ENCODE peak calls at places on chromosomes 1 and 21, in six cellular contexts. E is HCT116, I is lower lobe of right lung, O is esophagus squamous epithelium, N is fibroblast of lung, Y is testis. V is an unnamed sample.

GRCh38 chr1:47432071-47433036 is 5.5 kb upstream of the FOXD2 start:
- DNase-seq in E (no peak), I (peak; percentile 68), O (no peak), N (peak; percentile 56), Y (peak; percentile 92), V (peak; percentile 77)

GRCh38 chr1:87878873-87879272 is 550.2 kb downstream of the LMO4 start:
- DNase-seq in E (no peak), I (no peak), O (no peak), N (no peak), Y (no peak), V (no peak)

GRCh38 chr1:45493116-45493697 is 2.2 kb upstream of the TESK2 start:
- DNase-seq in E (peak; percentile 43), I (no peak), O (no peak), N (peak; percentile 38), Y (peak; percentile 74), V (peak; percentile 53)

GRCh38 chr1:15709226-15709625 is 25.1 kb downstream of the PLEKHM2 start:
- DNase-seq in E (no peak), I (no peak), O (no peak), N (no peak), Y (no peak), V (no peak)

GRCh38 chr21:45577806-45578801 is 35.9 kb upstream of the SLC19A1 start:
- DNase-seq in E (no peak), I (peak; percentile 72), O (no peak), N (no peak), Y (no peak), V (peak; percentile 62)

GRCh38 chr1:190328361-190328760 is 149.3 kb downstream of the BRINP3 start:
- DNase-seq in E (no peak), I (no peak), O (no peak), N (peak; percentile 44), Y (no peak), V (no peak)

GRCh38 chr1:78113156-78113916 is 67.6 kb downstream of the GIPC2 start:
- DNase-seq in E (no peak), I (no peak), O (no peak), N (no peak), Y (no peak), V (peak; percentile 89)

GRCh38 chr1:210496063-210496462 is 167.4 kb downstream of the HHAT start:
- DNase-seq in E (no peak), I (no peak), O (no peak), N (peak; percentile 94), Y (peak; percentile 80), V (no peak)

GRCh38 chr1:85278853-85279314 is 2.5 kb upstream of the BCL10 start:
- DNase-seq in E (peak; percentile 87), I (no peak), O (no peak), N (peak; percentile 96), Y (peak; percentile 49), V (no peak)

GRCh38 chr1:218426343-218426657 is 81.2 kb downstream of the TGFB2 start:
- DNase-seq in E (no peak), I (no peak), O (no peak), N (peak; percentile 67), Y (no peak), V (peak; percentile 19)

GRCh38 chr1:41994195-41994894 is 75.6 kb upstream of the HIVEP3 start:
- DNase-seq in E (no peak), I (no peak), O (no peak), N (no peak), Y (no peak), V (no peak)
- H3K9me3 ChIP-seq in E (no peaks in the 10 kb centered on the region), I (no peaks in the 10 kb centered on the region), O (no peaks in the 10 kb centered on the region), N (no peaks in the 10 kb centered on the region), Y (no peaks in the 10 kb centered on the region), V (no peaks in the 10 kb centered on the region)

DNA sequence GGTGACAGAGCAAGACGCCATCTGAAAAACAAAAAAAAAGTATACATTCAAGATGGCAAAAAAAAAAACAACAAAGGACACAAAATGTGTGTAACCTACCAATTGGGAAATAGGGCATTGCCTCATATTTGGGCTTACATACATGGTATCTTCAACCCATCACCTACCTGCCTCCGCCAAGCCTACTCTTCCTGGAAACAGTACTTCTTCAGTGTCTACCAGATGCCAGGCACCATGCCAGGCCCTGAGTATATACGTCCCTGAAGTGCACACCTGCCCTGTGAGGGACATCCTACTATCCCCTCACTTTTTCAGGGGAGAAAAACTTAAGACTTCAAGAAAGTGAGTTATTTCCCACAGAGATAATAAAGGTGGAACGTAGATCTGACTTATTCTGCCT is 160.2 kb downstream of the TOMM20 start:
- DNase-seq in E (no peak), I (no peak), O (no peak), N (no peak), Y (no peak), V (no peak)
- H3K4me1 ChIP-seq in E (peaks cover 8% of the 10 kb centered on the region), I (peaks cover 62% of the 10 kb centered on the region), O (peaks cover 67% of the 10 kb centered on the region), N (peaks cover 36% of the 10 kb centered on the region), Y (peaks cover 15% of the 10 kb centered on the region), V (peaks cover 24% of the 10 kb centered on the region)

GRCh38 chr21:41234574-41234973 is 66.6 kb downstream of the BACE2 start:
- DNase-seq in E (no peak), I (no peak), O (no peak), N (no peak), Y (no peak), V (no peak)

GRCh38 chr21:41232055-41232454 is 64.1 kb downstream of the BACE2 start:
- DNase-seq in E (no peak), I (no peak), O (no peak), N (no peak), Y (no peak), V (no peak)

GRCh38 chr21:41236361-41236973 is 68.5 kb downstream of the BACE2 start:
- DNase-seq in E (no peak), I (no peak), O (no peak), N (no peak), Y (no peak), V (no peak)

GRCh38 chr21:41235214-41235613 is 67.3 kb downstream of the BACE2 start:
- DNase-seq in E (no peak), I (no peak), O (no peak), N (no peak), Y (no peak), V (no peak)

GRCh38 chr21:41233913-41234312 is 66.0 kb downstream of the BACE2 start:
- DNase-seq in E (no peak), I (no peak), O (no peak), N (no peak), Y (no peak), V (no peak)
- H3K27ac ChIP-seq in E (no peak overlapping the region), I (no peak overlapping the region), O (no peak overlapping the region), N (no peak overlapping the region), Y (no peak overlapping the region), V (no peak overlapping the region)

GRCh38 chr1:5478961-5479360 is 513.3 kb downstream of the NPHP4 start:
- DNase-seq in E (no peak), I (no peak), O (no peak), N (no peak), Y (no peak), V (no peak)

GRCh38 chr1:5481889-5482288 is 510.3 kb downstream of the NPHP4 start:
- DNase-seq in E (peak; percentile 28), I (no peak), O (no peak), N (no peak), Y (no peak), V (no peak)

GRCh38 chr1:5480306-5480705 is 511.9 kb downstream of the NPHP4 start:
- DNase-seq in E (no peak), I (no peak), O (no peak), N (no peak), Y (no peak), V (no peak)

GRCh38 chr1:5479876-5480275 is 512.3 kb downstream of the NPHP4 start:
- DNase-seq in E (no peak), I (no peak), O (no peak), N (no peak), Y (no peak), V (no peak)

DNA sequence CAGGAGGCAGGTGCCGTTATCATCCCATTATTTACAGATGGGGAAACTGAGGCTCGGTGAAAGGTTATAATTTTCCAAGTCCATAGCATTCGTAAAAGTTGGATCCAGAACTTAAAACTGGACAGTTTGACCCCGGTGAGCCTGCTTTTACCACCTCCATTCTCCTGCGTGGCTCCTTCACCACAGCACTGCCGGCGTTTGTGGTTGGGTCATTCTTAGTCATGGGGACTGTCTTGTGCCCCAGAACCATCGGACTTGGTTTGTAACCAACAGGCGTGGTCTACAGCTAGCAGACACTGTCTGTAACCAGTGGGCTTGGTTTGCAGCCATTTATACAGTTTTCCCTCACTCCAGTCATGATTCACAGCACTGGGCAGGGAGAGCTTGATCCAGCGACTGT is 511.3 kb downstream of the NPHP4 start:
- DNase-seq in E (no peak), I (no peak), O (no peak), N (no peak), Y (no peak), V (no peak)
- H3K9me3 ChIP-seq in E (no peaks in the 10 kb centered on the region), I (no peaks in the 10 kb centered on the region), O (no peaks in the 10 kb centered on the region), N (no peaks in the 10 kb centered on the region), Y (no peaks in the 10 kb centered on the region), V (no peaks in the 10 kb centered on the region)

V was measured in thyroid gland.